ENCODE peak calls at places on chromosome 2, in four cellular contexts. S, P, T and C are unnamed samples.

GRCh38 chr2:142957143-142957542 is 79.7 kb downstream of the KYNU start:
- DNase-seq in S (no peak), P (no peak), T (no peak), C (no peak)

GRCh38 chr2:54247115-54247514 is 8.9 kb downstream of the TSPYL6 start:
- DNase-seq in S (no peak), P (no peak), T (no peak), C (no peak)

GRCh38 chr2:47429795-47430194 is 26.8 kb downstream of the MSH2 start:
- DNase-seq in S (no peak), P (peak), T (no peak), C (peak)

GRCh38 chr2:113150258-113150601 is 22.8 kb downstream of the IL1RN start:
- DNase-seq in S (no peak), P (no peak), T (no peak), C (no peak)

GRCh38 chr2:150485871-150486538 is 1.5 kb downstream of the RND3 start:
- DNase-seq in S (no peak), P (peak), T (peak), C (peak)

GRCh38 chr2:142871396-142871795 is 6.1 kb upstream of the KYNU start:
- DNase-seq in S (no peak), P (no peak), T (no peak), C (no peak)

GRCh38 chr2:54724560-54725342 is 1.3 kb downstream of the EML6 start:
- DNase-seq in S (peak), P (no peak), T (peak), C (peak)

GRCh38 chr2:127864877-127865276 is 6.9 kb upstream of the POLR2D start:
- DNase-seq in S (no peak), P (peak), T (no peak), C (no peak)

GRCh38 chr2:235219048-235219447 is 267.2 kb downstream of the SH3BP4 start:
- DNase-seq in S (no peak), P (no peak), T (no peak), C (no peak)

DNA sequence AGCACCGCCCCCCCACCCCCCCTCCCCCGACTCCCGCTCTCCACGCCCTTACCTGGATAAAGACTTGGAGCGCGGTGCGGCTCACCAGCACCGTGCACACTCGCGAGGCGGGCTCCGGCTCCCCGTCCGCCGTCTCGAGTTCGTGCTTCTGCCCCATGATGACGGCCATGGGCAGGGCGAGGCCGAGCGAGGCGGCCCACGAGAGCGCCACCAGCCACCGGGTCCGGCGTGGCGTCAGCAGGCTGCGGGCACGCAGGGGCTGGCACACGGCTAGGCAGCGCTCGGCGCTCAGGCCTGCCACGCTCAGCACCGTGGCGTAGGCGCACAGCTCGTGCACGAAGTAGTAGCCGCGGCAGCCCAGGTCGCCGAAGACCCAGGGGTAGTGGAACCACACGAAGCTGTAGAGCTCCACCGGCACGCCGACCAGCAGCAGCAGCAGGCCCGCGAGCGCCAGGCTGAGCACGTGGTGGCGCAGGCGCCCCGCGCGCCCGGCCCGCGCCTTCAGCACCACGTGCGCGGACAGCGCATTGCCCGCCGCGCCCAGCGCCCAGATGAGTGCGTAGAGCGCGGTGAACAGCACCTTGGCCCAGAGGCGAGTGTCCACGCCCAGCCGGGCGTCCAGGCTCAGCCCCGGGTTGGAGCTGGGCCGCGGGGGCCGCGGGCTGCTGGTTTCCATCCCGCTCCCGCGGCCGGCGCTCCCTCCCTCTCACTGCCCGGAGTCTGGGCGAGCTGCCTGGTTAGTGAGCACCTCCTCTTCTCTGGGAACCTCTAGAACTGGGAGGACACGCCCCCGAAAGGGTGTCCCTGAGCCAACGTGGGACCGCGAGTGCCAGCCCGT is at the start of gene NTSR2:
- DNase-seq in S (no peak), P (peak), T (peak), C (no peak)
- TF ChIP-seq CTCF in S (no peak), P (no peak), T (no peak), C (no peak)

DNA sequence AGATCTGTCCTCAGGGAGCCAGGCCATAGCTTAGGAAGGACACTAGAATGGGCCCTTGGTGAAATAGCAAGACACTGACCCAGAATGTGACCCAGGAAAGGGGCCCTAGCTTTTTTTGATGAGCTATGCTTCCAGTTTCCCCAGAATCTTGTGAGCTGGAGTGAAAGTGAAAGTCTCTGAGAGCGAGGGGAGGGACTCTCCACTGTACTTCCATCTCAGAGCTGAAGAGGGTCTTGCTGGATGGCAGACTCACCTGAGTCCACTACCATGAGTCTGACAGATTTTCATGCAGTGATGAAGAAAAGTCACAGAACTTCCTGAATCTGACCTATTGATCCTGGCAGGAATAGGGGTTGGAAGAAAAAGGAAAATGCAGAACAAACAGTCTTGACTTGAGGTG is 3.1 kb downstream of the ARHGAP25 start:
- DNase-seq in S (no peak), P (peak), T (no peak), C (no peak)
- TF ChIP-seq CTCF in S (no peak), P (no peak), T (no peak), C (no peak)

DNA sequence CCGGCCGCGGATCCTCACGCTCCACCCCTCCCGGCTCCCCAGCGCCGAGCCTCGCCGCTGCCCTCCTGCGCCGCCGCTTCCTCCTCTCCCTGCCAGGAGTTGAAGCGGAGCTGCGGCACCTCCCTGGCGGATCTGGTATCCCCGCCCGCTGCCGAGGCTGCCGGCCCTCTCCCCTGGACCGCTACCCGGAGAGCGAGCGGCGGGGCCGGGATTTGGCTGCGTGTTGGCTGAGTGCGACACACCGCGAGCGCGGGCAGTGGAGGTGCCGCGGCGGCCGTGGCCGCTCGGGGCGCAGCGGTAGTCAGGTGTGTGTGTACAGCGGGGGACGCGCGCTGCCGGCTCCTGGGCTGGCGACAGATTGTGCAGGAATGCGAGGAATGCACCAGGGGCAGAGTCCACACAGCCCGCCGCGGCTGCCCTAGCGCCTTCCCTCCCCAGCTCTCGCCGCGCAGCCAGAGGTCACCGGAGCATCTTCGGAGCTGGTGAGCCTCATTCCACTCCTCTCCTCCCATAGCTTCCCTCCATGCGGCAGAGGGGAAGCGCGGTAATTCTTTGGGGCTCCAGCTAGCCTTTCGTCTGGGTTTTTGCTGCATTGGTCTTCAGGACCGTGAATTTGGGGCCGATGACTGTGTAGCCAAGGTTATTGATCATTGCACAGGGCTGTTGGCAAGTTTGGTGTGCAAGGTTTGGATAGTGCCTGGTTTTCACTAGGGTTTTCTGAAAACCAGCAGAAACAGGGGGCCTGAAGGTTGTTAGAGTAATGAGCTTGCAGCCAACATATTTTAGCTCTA is 1.3 kb downstream of the PKP4 start:
- DNase-seq in S (peak), P (peak), T (peak), C (peak)
- TF ChIP-seq CTCF in S (peak), P (peak), T (peak), C (peak)

GRCh38 chr2:164722604-164723338 is 101.5 kb upstream of the GRB14 start:
- DNase-seq in S (no peak), P (no peak), T (no peak), C (no peak)
- TF ChIP-seq CTCF in S (no peak), P (no peak), T (no peak), C (no peak)

DNA sequence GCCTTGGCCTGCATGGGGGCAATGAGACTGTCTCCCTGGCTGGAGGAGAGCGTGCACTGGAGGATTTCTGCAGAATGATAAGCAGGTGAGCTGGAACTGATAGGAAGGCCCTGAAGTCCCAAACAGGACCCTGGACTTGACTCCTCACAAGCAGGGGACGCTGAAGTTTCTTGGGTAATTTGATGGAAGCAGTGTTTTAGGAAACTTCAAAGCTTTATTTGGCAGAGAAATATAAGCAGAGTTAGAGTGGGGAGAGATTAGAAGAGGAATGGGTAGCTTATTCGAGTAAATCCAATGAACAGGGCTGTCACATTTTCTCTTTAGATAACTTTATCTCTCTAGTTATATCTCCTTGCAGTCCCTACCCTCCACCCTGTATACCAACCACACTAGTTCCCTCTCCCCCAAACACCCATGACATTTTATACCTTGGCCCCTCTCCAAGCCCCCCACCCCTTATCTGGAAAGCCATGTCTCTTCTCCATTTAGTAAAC is 73.6 kb upstream of the IGFBP5 start:
- DNase-seq in S (no peak), P (no peak), T (no peak), C (no peak)
- TF ChIP-seq CTCF in S (no peak), P (no peak), T (no peak), C (no peak)

GRCh38 chr2:176583530-176584101 is 314.4 kb downstream of the MTX2 start:
- DNase-seq in S (no peak), P (peak), T (no peak), C (peak)

GRCh38 chr2:176582183-176582582 is 312.9 kb downstream of the MTX2 start:
- DNase-seq in S (no peak), P (no peak), T (no peak), C (no peak)

GRCh38 chr2:176584333-176584732 is 315.1 kb downstream of the MTX2 start:
- DNase-seq in S (no peak), P (no peak), T (no peak), C (no peak)

GRCh38 chr2:176581557-176582150 is 312.4 kb downstream of the MTX2 start:
- DNase-seq in S (no peak), P (no peak), T (no peak), C (no peak)

DNA sequence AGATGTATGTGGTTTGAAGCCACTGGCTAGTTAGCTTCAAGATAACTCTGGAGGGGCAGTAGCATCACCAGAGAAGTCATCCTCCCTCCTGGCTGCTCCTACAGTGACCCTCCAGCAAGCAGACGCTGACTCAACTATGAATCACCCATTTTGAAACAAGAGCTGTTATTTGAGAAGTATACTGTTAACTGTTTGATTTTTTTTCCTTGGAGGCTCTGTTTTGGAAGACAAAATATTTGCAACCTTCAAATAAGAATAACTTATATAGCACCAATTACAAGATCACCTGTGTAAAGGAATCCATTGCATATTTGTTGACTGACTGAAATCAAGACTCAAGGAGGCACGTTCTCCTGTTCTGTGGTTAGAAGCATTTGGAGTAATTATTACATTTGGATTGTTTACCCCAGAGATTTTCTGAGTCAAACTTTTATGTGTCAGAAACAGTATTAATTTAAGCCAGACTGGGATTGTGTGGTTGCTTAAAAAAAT is 313.8 kb downstream of the MTX2 start:
- DNase-seq in S (no peak), P (peak), T (no peak), C (peak)
- TF ChIP-seq CTCF in S (no peak), P (no peak), T (no peak), C (no peak)

GRCh38 chr2:181952413-181953226 is 33.0 kb upstream of the PPP1R1C start:
- DNase-seq in S (no peak), P (no peak), T (no peak), C (no peak)

GRCh38 chr2:181957668-181958067 is 28.0 kb upstream of the PPP1R1C start:
- DNase-seq in S (no peak), P (no peak), T (no peak), C (no peak)

GRCh38 chr2:181955010-181955409 is 30.6 kb upstream of the PPP1R1C start:
- DNase-seq in S (no peak), P (peak), T (no peak), C (peak)

GRCh38 chr2:181954538-181954883 is 31.1 kb upstream of the PPP1R1C start:
- DNase-seq in S (no peak), P (no peak), T (no peak), C (no peak)

DNA sequence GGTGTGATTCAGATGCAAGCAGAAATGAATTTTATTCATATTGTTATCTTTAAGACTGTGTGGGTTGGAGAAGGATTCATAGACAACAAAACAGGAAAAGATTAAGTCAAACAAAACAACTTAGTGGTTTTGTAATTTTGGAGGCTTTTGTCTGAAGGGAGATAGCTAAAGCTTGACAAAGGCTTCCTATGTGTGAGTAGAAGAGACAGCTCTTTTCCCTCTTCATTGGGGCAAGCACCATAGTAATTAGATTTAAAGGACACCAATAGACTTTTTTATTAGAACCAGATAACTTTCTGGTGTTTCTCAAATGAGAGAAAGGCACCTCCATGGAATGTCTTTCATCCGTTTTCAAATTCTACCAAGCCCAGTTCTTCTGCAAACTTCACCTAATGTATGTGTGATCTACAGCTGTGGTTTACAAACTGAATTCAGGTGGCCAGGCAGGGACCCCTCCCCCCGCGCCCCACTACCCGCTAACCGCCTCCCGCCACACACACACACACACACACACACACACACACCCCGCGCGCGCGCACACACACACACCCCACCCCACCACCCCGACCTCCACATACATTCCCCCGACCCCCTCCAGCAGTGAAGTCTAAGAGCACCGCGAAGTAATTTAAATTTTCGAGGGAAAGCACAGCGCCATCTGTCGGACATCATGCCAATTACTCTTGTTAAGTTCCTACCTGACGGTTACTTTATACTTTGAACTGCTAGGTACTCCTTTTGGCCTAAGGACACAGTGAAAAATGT is 31.7 kb upstream of the PPP1R1C start:
- DNase-seq in S (peak), P (peak), T (peak), C (no peak)
- TF ChIP-seq CTCF in S (peak), P (peak), T (peak), C (peak)